ENCODE peak calls at places on chromosome 19, in eight cellular contexts. N, K, S, V, G, O, Q and D are unnamed samples.

GRCh38 chr19:19464339-19465098 is 50.8 kb downstream of the TSSK6 start:
- DNase-seq in N (peak), K (no peak), S (no peak), V (peak), G (no peak), O (no peak), Q (no peak), D (no peak)

GRCh38 chr19:52227196-52227940 is 37.5 kb downstream of the PPP2R1A start:
- DNase-seq in N (no peak), K (no peak), S (no peak), V (no peak), G (no peak), O (no peak), Q (no peak), D (no peak)

GRCh38 chr19:13781547-13781946 is 7.3 kb downstream of the C19orf53 start:
- DNase-seq in N (peak), K (peak), S (no peak), V (peak), G (peak), O (no peak), Q (peak), D (peak)

GRCh38 chr19:13099073-13099999 is 3.3 kb downstream of the LYL1 start:
- DNase-seq in N (no peak), K (peak), S (peak), V (no peak), G (no peak), O (no peak), Q (no peak), D (no peak)

GRCh38 chr19:28010656-28011055 is 1202.3 kb downstream of the UQCRFS1 start:
- DNase-seq in N (no peak), K (no peak), S (no peak), V (no peak), G (no peak), O (no peak), Q (no peak), D (no peak)

GRCh38 chr19:10424011-10424637 is 3.8 kb downstream of the PDE4A start:
- DNase-seq in N (peak), K (peak), S (no peak), V (peak), G (peak), O (peak), Q (no peak), D (peak)

GRCh38 chr19:46478356-46478986 is 7.1 kb upstream of the PNMA8A start:
- DNase-seq in N (peak), K (no peak), S (no peak), V (peak), G (peak), O (no peak), Q (peak), D (no peak)

GRCh38 chr19:426725-427445 is 17.9 kb upstream of the C2CD4C start:
- DNase-seq in N (no peak), K (no peak), S (no peak), V (no peak), G (peak), O (no peak), Q (no peak), D (no peak)

GRCh38 chr19:14479985-14480694 is 5.0 kb upstream of the PTGER1 start:
- DNase-seq in N (peak), K (no peak), S (peak), V (no peak), G (no peak), O (no peak), Q (peak), D (peak)

GRCh38 chr19:55116232-55117062 is 990 bp downstream of the PPP1R12C start:
- DNase-seq in N (peak), K (peak), S (no peak), V (peak), G (peak), O (no peak), Q (no peak), D (peak)

GRCh38 chr19:39406656-39407393 is at the start of gene ZFP36:
- DNase-seq in N (peak), K (peak), S (peak), V (peak), G (peak), O (peak), Q (no peak), D (peak)

GRCh38 chr19:11269408-11269807 is 7.1 kb upstream of the DOCK6 start:
- DNase-seq in N (peak), K (no peak), S (no peak), V (peak), G (no peak), O (no peak), Q (no peak), D (no peak)

GRCh38 chr19:1340681-1341469 is 42.8 kb upstream of the NDUFS7 start:
- DNase-seq in N (no peak), K (no peak), S (no peak), V (no peak), G (no peak), O (no peak), Q (no peak), D (no peak)

GRCh38 chr19:39237200-39238184 is 7.3 kb downstream of the IFNL3 start:
- DNase-seq in N (no peak), K (no peak), S (no peak), V (peak), G (no peak), O (no peak), Q (no peak), D (no peak)

GRCh38 chr19:995051-995827 is 5.0 kb upstream of the GRIN3B start:
- DNase-seq in N (no peak), K (no peak), S (no peak), V (no peak), G (peak), O (no peak), Q (no peak), D (no peak)

GRCh38 chr19:55652311-55653078 is 2.3 kb upstream of the U2AF2 start:
- DNase-seq in N (no peak), K (no peak), S (no peak), V (no peak), G (no peak), O (no peak), Q (no peak), D (no peak)

GRCh38 chr19:1856698-1857603 is 6.4 kb downstream of the KLF16 start:
- DNase-seq in N (peak), K (peak), S (no peak), V (peak), G (peak), O (no peak), Q (no peak), D (peak)

GRCh38 chr19:11261431-11261901 is 858 bp downstream of the DOCK6 start:
- DNase-seq in N (no peak), K (peak), S (no peak), V (no peak), G (no peak), O (no peak), Q (no peak), D (no peak)

GRCh38 chr19:13023666-13024065 is 28.4 kb downstream of the NFIX start:
- DNase-seq in N (no peak), K (no peak), S (no peak), V (no peak), G (peak), O (no peak), Q (no peak), D (peak)

GRCh38 chr19:37790244-37790925 is 11.0 kb upstream of the ZNF573 start:
- DNase-seq in N (no peak), K (no peak), S (no peak), V (no peak), G (no peak), O (no peak), Q (no peak), D (no peak)

GRCh38 chr19:30252214-30252613 is 120.0 kb upstream of the ZNF536 start:
- DNase-seq in N (no peak), K (no peak), S (no peak), V (no peak), G (no peak), O (no peak), Q (no peak), D (no peak)

GRCh38 chr19:38321646-38322323 is 2.1 kb downstream of the KCNK6 start:
- DNase-seq in N (peak), K (peak), S (no peak), V (peak), G (no peak), O (no peak), Q (no peak), D (no peak)

GRCh38 chr19:16452321-16452720 is 19.4 kb downstream of the EPS15L1 start:
- DNase-seq in N (no peak), K (no peak), S (no peak), V (no peak), G (no peak), O (no peak), Q (peak), D (no peak)

GRCh38 chr19:780935-781334 is 16.3 kb upstream of the PTBP1 start:
- DNase-seq in N (no peak), K (no peak), S (no peak), V (no peak), G (no peak), O (no peak), Q (no peak), D (no peak)